ENCODE peak calls at places on chromosomes 13 and 19, in five cellular contexts. One of them, this sample, is unnamed.

GRCh38 chr19:8487137-8487851 is 15.1 kb downstream of the PRAM1 start:
- DNase-seq in HepG2: no peak
- DNase-seq in GM12878: no peak
- DNase-seq in HEK293T: no peak
- DNase-seq in H1: no peak
- DNase-seq in this sample: no peak

GRCh38 chr19:40960780-40961179 is 30.3 kb upstream of the CYP2B6 start:
- DNase-seq in HepG2: no peak
- DNase-seq in GM12878: no peak
- DNase-seq in HEK293T: no peak
- DNase-seq in H1: no peak
- DNase-seq in this sample: no peak

GRCh38 chr13:50085063-50085462 is 69.8 kb downstream of the KCNRG start:
- DNase-seq in HepG2: peak
- DNase-seq in GM12878: no peak
- DNase-seq in HEK293T: peak
- DNase-seq in H1: no peak
- DNase-seq in this sample: no peak

GRCh38 chr19:54439174-54439851 is 9.7 kb upstream of the LENG8 start:
- DNase-seq in HepG2: peak
- DNase-seq in GM12878: no peak
- DNase-seq in HEK293T: peak
- DNase-seq in H1: peak
- DNase-seq in this sample: no peak

GRCh38 chr19:58387338-58388174 is 487 bp downstream of the RPS5 start:
- DNase-seq in HepG2: no peak
- DNase-seq in GM12878: no peak
- DNase-seq in HEK293T: no peak
- DNase-seq in H1: no peak
- DNase-seq in this sample: no peak

GRCh38 chr19:4086336-4086953 is 19.7 kb upstream of the ZBTB7A start:
- DNase-seq in HepG2: no peak
- DNase-seq in GM12878: no peak
- DNase-seq in HEK293T: no peak
- DNase-seq in H1: no peak
- DNase-seq in this sample: no peak

GRCh38 chr13:33087790-33088189 is 71.6 kb downstream of the KL start:
- DNase-seq in HepG2: no peak
- DNase-seq in GM12878: no peak
- DNase-seq in HEK293T: no peak
- DNase-seq in H1: no peak
- DNase-seq in this sample: no peak

GRCh38 chr19:45753548-45753947 is 15.5 kb downstream of the SIX5 start:
- DNase-seq in HepG2: no peak
- DNase-seq in GM12878: no peak
- DNase-seq in HEK293T: no peak
- DNase-seq in H1: peak
- DNase-seq in this sample: no peak

GRCh38 chr19:53947624-53948023 is 15.1 kb upstream of the CACNG8 start:
- DNase-seq in HepG2: peak
- DNase-seq in GM12878: no peak
- DNase-seq in HEK293T: peak
- DNase-seq in H1: no peak
- DNase-seq in this sample: peak

GRCh38 chr19:52237197-52237596 is 32.2 kb upstream of the ZNF766 start:
- DNase-seq in HepG2: no peak
- DNase-seq in GM12878: no peak
- DNase-seq in HEK293T: no peak
- DNase-seq in H1: no peak
- DNase-seq in this sample: no peak

GRCh38 chr19:2333027-2333806 is 4.7 kb downstream of the SPPL2B start:
- DNase-seq in HepG2: no peak
- DNase-seq in GM12878: no peak
- DNase-seq in HEK293T: no peak
- DNase-seq in H1: peak
- DNase-seq in this sample: no peak

GRCh38 chr19:38394488-38394887 is 6.0 kb downstream of the SPRED3 start:
- DNase-seq in HepG2: peak
- DNase-seq in GM12878: no peak
- DNase-seq in HEK293T: no peak
- DNase-seq in H1: peak
- DNase-seq in this sample: no peak
- TF ChIP-seq SUZ12 in HepG2: no peak
- TF ChIP-seq SUZ12 in GM12878: no peak
- TF ChIP-seq SUZ12 in HEK293T: no peak
- TF ChIP-seq SUZ12 in H1: no peak
- TF ChIP-seq SUZ12 in this sample: no peak

GRCh38 chr13:97434417-97435296 is 688 bp downstream of the RAP2A start:
- DNase-seq in HepG2: no peak
- DNase-seq in GM12878: no peak
- DNase-seq in HEK293T: peak
- DNase-seq in H1: peak
- DNase-seq in this sample: no peak

GRCh38 chr13:97433727-97434416 is at the start of gene RAP2A:
- DNase-seq in HepG2: peak
- DNase-seq in GM12878: peak
- DNase-seq in HEK293T: peak
- DNase-seq in H1: peak
- DNase-seq in this sample: peak

GRCh38 chr13:97436845-97437244 is 2.9 kb downstream of the RAP2A start:
- DNase-seq in HepG2: no peak
- DNase-seq in GM12878: no peak
- DNase-seq in HEK293T: no peak
- DNase-seq in H1: no peak
- DNase-seq in this sample: no peak

GRCh38 chr13:97435297-97435682 is 1.3 kb downstream of the RAP2A start:
- DNase-seq in HepG2: no peak
- DNase-seq in GM12878: no peak
- DNase-seq in HEK293T: no peak
- DNase-seq in H1: no peak
- DNase-seq in this sample: no peak

GRCh38 chr13:97435794-97436193 is 1.8 kb downstream of the RAP2A start:
- DNase-seq in HepG2: no peak
- DNase-seq in GM12878: no peak
- DNase-seq in HEK293T: no peak
- DNase-seq in H1: no peak
- DNase-seq in this sample: no peak
- TF ChIP-seq SUZ12 in HepG2: no peak
- TF ChIP-seq SUZ12 in GM12878: no peak
- TF ChIP-seq SUZ12 in HEK293T: no peak
- TF ChIP-seq SUZ12 in H1: no peak
- TF ChIP-seq SUZ12 in this sample: no peak

DNA sequence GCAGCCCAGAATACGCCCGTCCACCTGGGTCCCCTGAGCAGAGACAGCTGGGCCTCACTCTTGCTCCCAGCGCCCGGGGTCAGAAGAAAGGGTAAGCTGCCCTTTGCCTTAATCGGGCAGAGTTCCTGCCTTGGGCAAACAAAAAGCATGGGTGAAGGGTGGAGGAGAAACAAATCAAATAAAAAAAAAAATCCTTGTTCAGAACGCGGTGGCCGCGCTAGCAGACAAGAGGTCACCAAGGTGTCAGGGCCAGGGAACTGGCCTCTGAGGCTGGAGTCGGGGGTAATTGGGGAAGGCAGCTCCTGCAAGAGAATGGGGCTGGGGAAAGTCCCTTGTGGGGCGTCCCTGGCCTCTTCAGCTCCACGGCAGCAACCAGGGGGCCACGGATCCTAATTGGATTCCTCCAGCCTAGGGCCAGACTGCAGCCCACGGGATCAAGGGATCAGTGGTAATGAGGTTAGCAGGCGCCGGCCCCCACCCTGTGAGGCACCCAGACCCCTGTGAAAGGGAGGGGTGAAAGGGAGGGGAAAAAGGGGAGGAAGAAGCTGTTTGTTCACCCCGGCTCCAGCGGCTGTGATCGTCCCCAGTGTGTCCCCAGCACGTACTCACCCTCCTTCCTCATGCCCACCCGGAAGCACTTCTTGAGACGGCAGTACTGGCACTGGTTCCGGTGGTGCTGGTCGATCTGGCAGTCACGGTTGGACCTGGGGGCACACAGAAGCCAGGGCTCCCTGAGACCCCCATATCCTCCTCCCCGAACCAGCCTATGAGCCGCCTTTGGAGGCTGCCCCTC is 5.5 kb downstream of the NR2F6 start:
- DNase-seq in HepG2: peak
- DNase-seq in GM12878: no peak
- DNase-seq in HEK293T: no peak
- DNase-seq in H1: no peak
- DNase-seq in this sample: no peak
- TF ChIP-seq SUZ12 in HepG2: no peak
- TF ChIP-seq SUZ12 in GM12878: no peak
- TF ChIP-seq SUZ12 in HEK293T: no peak
- TF ChIP-seq SUZ12 in H1: no peak
- TF ChIP-seq SUZ12 in this sample: no peak

GRCh38 chr19:18697680-18698079 is 14.2 kb downstream of the CRTC1 start:
- DNase-seq in HepG2: no peak
- DNase-seq in GM12878: no peak
- DNase-seq in HEK293T: no peak
- DNase-seq in H1: no peak
- DNase-seq in this sample: no peak
- TF ChIP-seq SUZ12 in HepG2: no peak
- TF ChIP-seq SUZ12 in GM12878: no peak
- TF ChIP-seq SUZ12 in HEK293T: no peak
- TF ChIP-seq SUZ12 in H1: no peak
- TF ChIP-seq SUZ12 in this sample: no peak

DNA sequence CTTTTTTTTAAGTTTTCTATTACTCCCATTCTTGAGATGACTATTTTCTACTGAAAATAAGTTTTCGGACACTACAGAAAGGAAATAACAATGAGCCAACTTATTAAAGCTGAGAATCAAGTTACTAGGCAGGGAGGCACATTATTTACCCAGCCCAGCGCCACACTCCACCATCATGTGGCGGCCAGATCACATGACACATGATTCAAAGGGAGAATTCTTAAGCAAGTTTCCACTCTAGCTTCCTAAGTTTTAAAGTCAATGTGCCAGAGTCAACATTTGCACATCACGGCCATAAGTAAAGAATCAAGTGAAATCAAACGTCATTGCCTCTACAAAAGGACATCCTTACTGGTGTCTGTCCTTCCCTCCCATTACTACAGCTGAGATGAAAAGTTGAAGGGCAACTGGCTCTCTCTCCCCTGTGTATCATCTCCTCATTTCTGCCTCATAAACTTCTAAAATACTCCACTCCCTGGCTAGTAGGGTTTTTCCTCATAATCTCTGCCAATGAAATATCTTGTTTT is 81.7 kb downstream of the KLF12 start:
- DNase-seq in HepG2: peak
- DNase-seq in GM12878: no peak
- DNase-seq in HEK293T: no peak
- DNase-seq in H1: no peak
- DNase-seq in this sample: no peak
- TF ChIP-seq SUZ12 in HepG2: no peak
- TF ChIP-seq SUZ12 in GM12878: no peak
- TF ChIP-seq SUZ12 in HEK293T: no peak
- TF ChIP-seq SUZ12 in H1: no peak
- TF ChIP-seq SUZ12 in this sample: no peak

This sample was measured in NT2/D1.